ENCODE peak calls at places on chromosomes 11 and 22, in four cellular contexts. H is H1, T is SK-N-SH, Z is K562. R is an unnamed sample.

GRCh38 chr11:96627379-96627778 is 237.6 kb downstream of the JRKL start:
- DNase-seq in Z (no peak), T (no peak), H (no peak), R (no peak)

GRCh38 chr11:77113382-77114088 is 10.9 kb downstream of the OMP start:
- DNase-seq in H (no peak), Z (peak; percentile 70), T (peak; percentile 74), R (peak; percentile 60)

GRCh38 chr11:116702772-116703360 is 69.9 kb downstream of the BUD13 start:
- DNase-seq in T (peak; percentile 58), Z (no peak), H (no peak), R (no peak)

GRCh38 chr11:35893796-35894475 is 49.9 kb upstream of the LDLRAD3 start:
- DNase-seq in Z (no peak), T (no peak), H (no peak), R (peak; percentile 11)

GRCh38 chr11:11510939-11511338 is 110.9 kb downstream of the GALNT18 start:
- DNase-seq in Z (no peak), H (no peak), T (no peak), R (no peak)

GRCh38 chr11:123587559-123587958 is 66.9 kb downstream of the SCN3B start:
- DNase-seq in T (no peak), Z (no peak), H (no peak), R (no peak)

GRCh38 chr22:49971232-49972162 is 10.9 kb downstream of the PIM3 start:
- DNase-seq in Z (peak; percentile 78), T (peak; percentile 71), H (no peak), R (peak; percentile 44)

GRCh38 chr11:17386331-17387084 is 2.0 kb downstream of the KCNJ11 start:
- DNase-seq in Z (peak; percentile 69), T (peak; percentile 74), H (peak; percentile 31), R (peak; percentile 67)

GRCh38 chr11:44855138-44855849 is 95.4 kb downstream of the TP53I11 start:
- DNase-seq in Z (no peak), T (no peak), H (no peak), R (no peak)

GRCh38 chr11:93887111-93887510 is 36.7 kb upstream of the VSTM5 start:
- DNase-seq in T (no peak), Z (no peak), H (no peak), R (no peak)

GRCh38 chr22:48453751-48454485 is 1373.8 kb downstream of the BRD1 start:
- DNase-seq in T (no peak), H (no peak), Z (no peak), R (no peak)

GRCh38 chr22:45216133-45217003 is 24.3 kb downstream of the KIAA0930 start:
- DNase-seq in H (no peak), T (no peak), Z (no peak), R (peak; percentile 54)

GRCh38 chr11:73240190-73240781 is 22.2 kb downstream of the P2RY2 start:
- DNase-seq in Z (no peak), H (no peak), T (no peak), R (no peak)

GRCh38 chr22:25692965-25693565 is 48.9 kb upstream of the MYO18B start:
- DNase-seq in H (no peak), Z (no peak), T (no peak), R (no peak)

GRCh38 chr11:108887436-108888238 is 222.8 kb downstream of the DDX10 start:
- DNase-seq in Z (no peak), T (no peak), H (no peak), R (no peak)

DNA sequence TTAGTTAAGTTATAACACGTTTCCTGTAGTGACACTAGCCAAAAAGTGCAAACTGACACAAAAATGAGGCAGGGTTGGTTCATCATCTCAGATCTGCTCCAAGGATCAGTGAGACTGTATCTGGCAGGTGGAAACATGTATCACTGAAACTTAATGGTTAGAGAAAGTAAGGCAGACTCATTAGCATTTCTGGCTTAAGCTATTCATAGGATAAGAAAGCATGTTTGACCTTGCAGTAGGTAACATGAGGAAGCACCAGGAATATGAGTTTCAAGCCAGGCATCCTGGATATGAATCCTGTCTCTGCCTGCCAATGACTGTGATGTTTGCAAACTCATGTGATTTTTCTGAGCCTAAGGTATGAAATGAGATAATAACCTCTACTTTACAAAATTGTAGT is 732.1 kb downstream of the NELL1 start:
- DNase-seq in Z (no peak), H (no peak), T (no peak), R (no peak)
- TF ChIP-seq TEAD4 in Z (no peak), H (no peak), T (no peak), R (no peak)

GRCh38 chr11:65425105-65425970 is 2.7 kb downstream of the NEAT1 start:
- DNase-seq in T (no peak), Z (peak; percentile 29), H (no peak), R (no peak)
- TF ChIP-seq TEAD4 in T (no peak), Z (no peak), H (no peak), R (no peak)

GRCh38 chr22:29914165-29914564 is 31.2 kb downstream of the MTMR3 start:
- DNase-seq in H (no peak), Z (no peak), T (peak; percentile 18), R (no peak)
- TF ChIP-seq TEAD4 in H (peak; percentile 58), Z (no peak), T (peak; percentile 53), R (no peak)

GRCh38 chr11:69035150-69035958 is 13.4 kb upstream of the TPCN2 start:
- DNase-seq in Z (no peak), T (no peak), H (no peak), R (no peak)

GRCh38 chr11:69034123-69034522 is 14.6 kb upstream of the TPCN2 start:
- DNase-seq in H (no peak), Z (no peak), T (no peak), R (no peak)

GRCh38 chr11:69033431-69033830 is 15.3 kb upstream of the TPCN2 start:
- DNase-seq in H (no peak), Z (no peak), T (no peak), R (no peak)

GRCh38 chr11:69037074-69037473 is 11.7 kb upstream of the TPCN2 start:
- DNase-seq in Z (no peak), T (no peak), H (no peak), R (no peak)

DNA sequence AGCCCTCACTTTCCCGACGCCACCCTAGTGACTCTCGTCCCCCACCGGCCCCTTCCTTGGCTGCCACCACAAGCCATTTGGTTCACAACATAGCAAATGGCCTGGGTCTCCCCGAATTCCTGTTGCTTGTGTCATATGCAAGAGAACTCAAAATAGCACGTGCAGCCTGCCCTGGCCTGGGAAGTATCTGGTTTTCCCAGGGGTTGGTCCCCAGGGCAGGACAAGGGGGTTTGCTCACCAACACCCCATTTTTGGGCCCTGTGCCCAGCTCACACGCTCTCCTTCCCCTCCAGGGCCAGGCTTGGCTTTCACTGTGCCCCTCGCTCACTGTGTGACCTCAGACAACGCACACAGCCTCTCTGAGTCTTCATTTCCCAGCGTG is 12.8 kb upstream of the TPCN2 start:
- DNase-seq in Z (no peak), T (no peak), H (no peak), R (no peak)
- TF ChIP-seq TEAD4 in Z (no peak), T (no peak), H (no peak), R (no peak)

DNA sequence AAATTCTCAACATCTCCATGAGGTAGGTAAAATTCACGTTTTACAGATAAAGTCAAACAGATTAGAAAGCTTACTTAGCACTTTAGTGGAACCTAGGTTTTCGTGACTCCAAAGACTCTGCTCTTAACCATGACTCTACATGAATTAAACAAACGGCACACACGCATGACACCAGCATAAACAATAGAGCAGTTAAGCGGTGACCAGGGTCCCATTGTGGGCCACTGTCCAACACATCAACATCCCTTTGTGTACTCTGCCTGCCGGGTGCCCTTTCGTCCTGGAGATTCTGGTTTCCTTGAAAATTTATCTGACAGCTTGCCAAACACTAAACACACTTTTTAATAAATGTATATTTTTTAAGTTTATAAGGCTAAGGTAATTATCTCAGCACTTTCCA is 941.7 kb downstream of the OPCML start:
- DNase-seq in T (no peak), Z (no peak), H (no peak), R (no peak)
- TF ChIP-seq TEAD4 in T (no peak), Z (no peak), H (no peak), R (no peak)